ENCODE peak calls at places on chromosomes 1 and 21, in seven cellular contexts. K, E, B, Q, F, Z and C are unnamed samples.

GRCh38 chr1:219123041-219123440 is 50.6 kb upstream of the LYPLAL1 start:
- DNase-seq in Q (no peak), E (peak; percentile 48), Z (no peak), F (peak; percentile 17), K (no peak), B (no peak), C (no peak)

GRCh38 chr1:226519741-226520598 is 28.6 kb upstream of the STUM start:
- DNase-seq in Q (no peak), K (no peak), F (no peak), B (no peak), Z (no peak), E (no peak), C (no peak)

GRCh38 chr21:37821791-37822450 is 94.3 kb downstream of the KCNJ6 start:
- DNase-seq in K (peak; percentile 42), B (no peak), Z (no peak), F (no peak), Q (no peak), E (no peak), C (no peak)

GRCh38 chr1:73832276-73832825 is 365.6 kb downstream of the LRRIQ3 start:
- DNase-seq in Z (no peak), B (no peak), E (no peak), F (peak; percentile 10), Q (no peak), K (no peak), C (no peak)

GRCh38 chr1:178541829-178542553 is 29.1 kb downstream of the TEX35 start:
- DNase-seq in K (peak; percentile 32), B (no peak), Z (peak; percentile 59), Q (peak; percentile 30), F (peak; percentile 42), E (no peak), C (peak; percentile 57)

GRCh38 chr1:22256213-22256512 is 113.3 kb upstream of the WNT4 start:
- DNase-seq in Q (peak; percentile 15), E (no peak), K (no peak), B (no peak), F (no peak), Z (no peak), C (no peak)

GRCh38 chr1:203395746-203396145 is 44.8 kb upstream of the FMOD start:
- DNase-seq in Z (no peak), K (no peak), Q (no peak), F (peak; percentile 43), E (no peak), B (no peak), C (no peak)

GRCh38 chr1:46131093-46131492 is 1.3 kb downstream of the PIK3R3 start:
- DNase-seq in B (no peak), E (no peak), F (no peak), Z (no peak), K (no peak), Q (no peak), C (no peak)

GRCh38 chr21:45448810-45449657 is 44.1 kb downstream of the COL18A1 start:
- DNase-seq in F (no peak), Z (no peak), B (no peak), K (no peak), E (no peak), Q (no peak), C (no peak)

GRCh38 chr1:157955860-157956259 is 37.6 kb upstream of the KIRREL1 start:
- DNase-seq in Z (no peak), E (no peak), B (no peak), Q (no peak), F (no peak), K (no peak), C (no peak)

GRCh38 chr1:78092686-78093085 is 46.9 kb downstream of the GIPC2 start:
- DNase-seq in Z (no peak), Q (no peak), K (no peak), F (no peak), E (peak; percentile 49), B (no peak), C (no peak)

GRCh38 chr1:87318056-87318650 is 10.5 kb upstream of the LMO4 start:
- DNase-seq in B (no peak), E (no peak), Q (no peak), Z (no peak), F (no peak), K (no peak), C (no peak)

GRCh38 chr21:27329255-27329851 is 362.5 kb upstream of the ADAMTS5 start:
- DNase-seq in Q (no peak), E (peak; percentile 57), F (peak; percentile 8), Z (no peak), K (no peak), B (peak; percentile 65), C (no peak)

GRCh38 chr1:186102559-186103148 is 272.4 kb downstream of the TPR start:
- DNase-seq in E (peak; percentile 83), K (peak; percentile 82), Q (no peak), F (peak; percentile 64), B (peak; percentile 44), Z (no peak), C (no peak)

GRCh38 chr1:28258628-28259251 is 578 bp upstream of the SESN2 start:
- DNase-seq in E (no peak), F (no peak), K (no peak), Z (no peak), Q (no peak), B (no peak), C (no peak)

GRCh38 chr1:110916669-110917306 is 43.8 kb downstream of the CD53 start:
- DNase-seq in E (peak; percentile 22), Z (no peak), F (peak; percentile 48), B (no peak), K (peak; percentile 4), Q (peak; percentile 16), C (no peak)

GRCh38 chr1:25568834-25569598 is 25.6 kb downstream of the LDLRAP1 start:
- DNase-seq in Q (no peak), F (peak; percentile 89), K (peak; percentile 1), Z (no peak), E (peak; percentile 89), B (peak; percentile 33), C (no peak)

GRCh38 chr21:37266515-37267221 is 466 bp downstream of the VPS26C start:
- DNase-seq in Z (no peak), K (no peak), Q (peak; percentile 50), E (peak; percentile 28), B (no peak), F (peak; percentile 40), C (peak; percentile 26)

GRCh38 chr1:66371233-66372005 is 162.5 kb upstream of the SGIP1 start:
- DNase-seq in Z (no peak), K (peak; percentile 51), E (peak; percentile 68), Q (no peak), B (no peak), F (peak; percentile 70), C (no peak)

GRCh38 chr1:151711940-151712339 is 4.7 kb downstream of the CELF3 start:
- DNase-seq in Q (no peak), K (no peak), E (no peak), F (no peak), B (no peak), Z (no peak), C (no peak)

GRCh38 chr1:206839857-206840256 is 25.6 kb upstream of the IL20 start:
- DNase-seq in E (peak; percentile 61), Z (no peak), Q (no peak), K (no peak), B (peak; percentile 79), F (peak; percentile 87), C (no peak)

GRCh38 chr1:184647471-184647870 is 107.2 kb downstream of the EDEM3 start:
- DNase-seq in E (no peak), Z (no peak), K (no peak), F (no peak), Q (no peak), B (no peak), C (no peak)

GRCh38 chr21:41065539-41065938 is 102.4 kb upstream of the BACE2 start:
- DNase-seq in B (no peak), Z (no peak), F (no peak), K (no peak), E (no peak), Q (no peak), C (no peak)

GRCh38 chr1:38436006-38436405 is 389.4 kb upstream of the POU3F1 start:
- DNase-seq in F (no peak), Z (no peak), E (no peak), Q (no peak), K (no peak), B (no peak), C (no peak)

GRCh38 chr21:42427809-42428419 is 24.2 kb downstream of the UBASH3A start:
- DNase-seq in Q (no peak), F (no peak), B (no peak), E (no peak), K (no peak), Z (no peak), C (no peak)

GRCh38 chr1:220813013-220813412 is 26.3 kb downstream of the MTARC1 start:
- DNase-seq in Q (no peak), F (no peak), B (no peak), Z (no peak), E (no peak), K (no peak), C (no peak)

GRCh38 chr21:31347435-31348032 is 3.5 kb upstream of the TIAM1 start:
- DNase-seq in E (peak; percentile 62), Z (peak; percentile 34), K (peak; percentile 31), Q (peak; percentile 46), B (no peak), F (peak; percentile 48), C (peak; percentile 38)

GRCh38 chr1:150621497-150622113 is 7.8 kb downstream of the ENSA start:
- DNase-seq in K (no peak), B (no peak), Q (peak; percentile 37), E (peak; percentile 84), Z (peak; percentile 59), F (peak; percentile 68), C (peak; percentile 40)

GRCh38 chr1:35929730-35930592 is 944 bp upstream of the AGO3 start:
- DNase-seq in B (no peak), Z (peak; percentile 74), Q (peak; percentile 22), E (peak; percentile 60), F (peak; percentile 75), K (peak; percentile 53), C (peak; percentile 11)

GRCh38 chr1:24417681-24418080 is 2.1 kb downstream of the NIPAL3 start:
- DNase-seq in E (no peak), Q (no peak), B (peak; percentile 38), K (peak; percentile 36), F (peak; percentile 32), Z (no peak), C (no peak)

GRCh38 chr1:163147019-163147418 is 55.7 kb downstream of the RGS5 start:
- DNase-seq in E (peak; percentile 12), F (no peak), K (no peak), Q (no peak), Z (no peak), B (no peak), C (no peak)

GRCh38 chr1:19772053-19772452 is 27.7 kb downstream of the TMCO4 start:
- DNase-seq in F (no peak), K (no peak), Q (no peak), E (no peak), Z (no peak), B (no peak), C (no peak)

GRCh38 chr21:41236361-41236973 is 68.5 kb downstream of the BACE2 start:
- DNase-seq in F (no peak), B (no peak), K (no peak), E (no peak), Z (no peak), Q (no peak), C (no peak)

GRCh38 chr1:67434491-67434890 is 4.3 kb upstream of the SERBP1 start:
- DNase-seq in B (no peak), K (no peak), Q (no peak), E (no peak), Z (no peak), F (no peak), C (no peak)

GRCh38 chr1:6244401-6245054 is 549 bp downstream of the HES3 start:
- DNase-seq in Z (no peak), E (no peak), B (no peak), K (no peak), F (no peak), Q (no peak), C (no peak)

GRCh38 chr21:39332175-39332574 is 16.7 kb downstream of the HMGN1 start:
- DNase-seq in B (no peak), E (no peak), F (no peak), Z (no peak), K (no peak), Q (no peak), C (no peak)

GRCh38 chr1:18110598-18110939 is 3.0 kb downstream of the IGSF21 start:
- DNase-seq in F (no peak), K (no peak), Z (no peak), Q (no peak), E (no peak), B (no peak), C (no peak)

GRCh38 chr21:37994211-37994610 is 78.0 kb upstream of the KCNJ6 start:
- DNase-seq in B (no peak), Q (no peak), E (no peak), F (no peak), K (no peak), Z (no peak), C (no peak)